ENCODE peak calls at places on chromosomes 1 and 21, in four cellular contexts. One of them, this sample, is unnamed.

GRCh38 chr1:223708001-223708359 is 4.4 kb upstream of the CAPN2 start:
- DNase-seq in tibial nerve: no peak
- DNase-seq in cardiac muscle cell: no peak
- DNase-seq in dorsolateral prefrontal cortex: no peak
- DNase-seq in this sample: no peak

GRCh38 chr1:17307946-17308345 is at the start of gene PADI4:
- DNase-seq in dorsolateral prefrontal cortex: no peak
- DNase-seq in cardiac muscle cell: no peak
- DNase-seq in tibial nerve: no peak
- DNase-seq in this sample: no peak

GRCh38 chr21:45826733-45827692 is 154.6 kb upstream of the COL6A1 start:
- DNase-seq in dorsolateral prefrontal cortex: no peak
- DNase-seq in tibial nerve: no peak
- DNase-seq in cardiac muscle cell: no peak
- DNase-seq in this sample: no peak

GRCh38 chr1:10431065-10431730 is 965 bp downstream of the CENPS start:
- DNase-seq in tibial nerve: no peak
- DNase-seq in cardiac muscle cell: peak; percentile 38
- DNase-seq in dorsolateral prefrontal cortex: no peak
- DNase-seq in this sample: no peak

GRCh38 chr21:29265690-29266479 is 32.8 kb upstream of the BACH1 start:
- DNase-seq in dorsolateral prefrontal cortex: no peak
- DNase-seq in cardiac muscle cell: no peak
- DNase-seq in tibial nerve: no peak
- DNase-seq in this sample: no peak

GRCh38 chr1:198295975-198296374 is 139.2 kb downstream of the NEK7 start:
- DNase-seq in tibial nerve: no peak
- DNase-seq in cardiac muscle cell: no peak
- DNase-seq in dorsolateral prefrontal cortex: no peak
- DNase-seq in this sample: no peak

GRCh38 chr1:89363196-89363595 is 663 bp upstream of the GBP6 start:
- DNase-seq in dorsolateral prefrontal cortex: no peak
- DNase-seq in tibial nerve: no peak
- DNase-seq in cardiac muscle cell: peak; percentile 35
- DNase-seq in this sample: no peak

GRCh38 chr1:235015291-235015990 is 113.2 kb downstream of the TOMM20 start:
- DNase-seq in dorsolateral prefrontal cortex: no peak
- DNase-seq in cardiac muscle cell: no peak
- DNase-seq in tibial nerve: no peak
- DNase-seq in this sample: no peak

GRCh38 chr1:31714442-31715096 is 10.8 kb upstream of the COL16A1 start:
- DNase-seq in tibial nerve: peak; percentile 45
- DNase-seq in cardiac muscle cell: peak; percentile 71
- DNase-seq in dorsolateral prefrontal cortex: no peak
- DNase-seq in this sample: no peak

GRCh38 chr1:19432943-19433609 is 52.3 kb downstream of the CAPZB start:
- DNase-seq in tibial nerve: no peak
- DNase-seq in dorsolateral prefrontal cortex: no peak
- DNase-seq in cardiac muscle cell: no peak
- DNase-seq in this sample: no peak

GRCh38 chr1:33098371-33098770 is 17.4 kb downstream of the AZIN2 start:
- DNase-seq in dorsolateral prefrontal cortex: no peak
- DNase-seq in tibial nerve: no peak
- DNase-seq in cardiac muscle cell: peak; percentile 58
- DNase-seq in this sample: no peak

GRCh38 chr1:198121058-198121829 is 35.6 kb upstream of the NEK7 start:
- DNase-seq in dorsolateral prefrontal cortex: no peak
- DNase-seq in tibial nerve: no peak
- DNase-seq in cardiac muscle cell: peak; percentile 49
- DNase-seq in this sample: no peak

GRCh38 chr1:166489670-166490436 is 323.1 kb upstream of the FAM78B start:
- DNase-seq in dorsolateral prefrontal cortex: no peak
- DNase-seq in cardiac muscle cell: no peak
- DNase-seq in tibial nerve: no peak
- DNase-seq in this sample: no peak

GRCh38 chr1:88683516-88683847 is 591 bp upstream of the PKN2 start:
- DNase-seq in tibial nerve: no peak
- DNase-seq in dorsolateral prefrontal cortex: peak; percentile 50
- DNase-seq in cardiac muscle cell: no peak
- DNase-seq in this sample: no peak

GRCh38 chr1:228735871-228736586 is 750 bp downstream of the RHOU start:
- DNase-seq in cardiac muscle cell: peak; percentile 65
- DNase-seq in tibial nerve: peak; percentile 21
- DNase-seq in dorsolateral prefrontal cortex: no peak
- DNase-seq in this sample: no peak

GRCh38 chr21:38267136-38267535 is 10.3 kb downstream of the KCNJ15 start:
- DNase-seq in cardiac muscle cell: no peak
- DNase-seq in dorsolateral prefrontal cortex: no peak
- DNase-seq in tibial nerve: no peak
- DNase-seq in this sample: no peak

GRCh38 chr21:23977971-23978370 is 1629.3 kb downstream of the MRPL39 start:
- DNase-seq in cardiac muscle cell: no peak
- DNase-seq in dorsolateral prefrontal cortex: no peak
- DNase-seq in tibial nerve: no peak
- DNase-seq in this sample: no peak

GRCh38 chr1:162823231-162823630 is 32.7 kb downstream of the HSD17B7 start:
- DNase-seq in tibial nerve: no peak
- DNase-seq in dorsolateral prefrontal cortex: no peak
- DNase-seq in cardiac muscle cell: no peak
- DNase-seq in this sample: no peak

DNA sequence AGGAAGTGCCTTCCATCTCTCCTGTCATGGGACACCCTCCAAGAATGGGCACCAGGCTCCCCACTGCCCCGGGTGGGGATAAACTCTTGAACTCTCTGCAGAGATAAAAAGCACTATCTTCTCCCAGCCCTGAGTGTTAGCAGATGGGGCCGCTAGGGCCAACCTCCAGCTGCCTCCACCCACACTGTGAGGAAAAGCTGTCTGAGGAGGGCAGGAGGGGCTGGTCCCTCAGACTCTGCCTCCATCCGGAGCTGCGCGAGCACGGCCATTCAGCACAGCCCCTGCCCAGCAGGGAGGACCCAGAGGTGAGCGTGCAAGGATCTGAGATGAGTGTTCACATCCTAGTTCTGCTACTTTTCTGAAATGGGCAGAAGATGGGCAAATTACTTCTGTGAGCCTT is 51.8 kb upstream of the TRABD2B start:
- DNase-seq in tibial nerve: no peak
- DNase-seq in dorsolateral prefrontal cortex: no peak
- DNase-seq in cardiac muscle cell: no peak
- DNase-seq in this sample: no peak
- H3K27ac ChIP-seq in tibial nerve: no peak overlapping the region
- H3K27ac ChIP-seq in dorsolateral prefrontal cortex: no peak overlapping the region
- H3K27ac ChIP-seq in cardiac muscle cell: no peak overlapping the region
- H3K27ac ChIP-seq in this sample: no peak overlapping the region

DNA sequence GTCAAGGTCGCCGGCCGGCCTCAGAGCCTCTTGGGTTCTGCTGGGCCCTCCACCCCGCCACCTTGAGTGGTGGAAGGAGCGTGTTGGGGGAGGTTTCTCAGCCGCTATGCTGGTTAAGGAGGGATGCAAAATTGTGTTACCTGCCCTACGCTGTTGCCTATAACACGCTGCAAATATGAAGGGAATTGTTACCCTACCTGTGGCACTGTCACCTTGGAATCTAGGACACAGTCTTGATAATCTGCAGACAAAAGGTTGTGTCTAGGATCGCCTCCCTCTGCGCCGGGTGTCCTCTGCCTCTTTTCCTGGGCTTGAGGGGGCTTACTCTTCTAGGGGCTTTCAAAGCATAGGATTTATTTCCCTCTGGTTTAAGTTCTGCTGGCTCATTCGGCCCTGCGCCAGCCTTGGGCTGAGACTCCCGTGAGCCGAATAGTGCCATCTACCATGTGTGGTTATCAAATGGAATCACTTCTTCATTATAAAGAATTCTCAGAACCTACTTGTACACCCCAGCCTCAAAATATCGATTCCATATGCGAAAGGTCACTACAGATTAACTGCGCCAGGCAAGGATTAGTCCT is 677 bp downstream of the SLC22A15 start:
- DNase-seq in cardiac muscle cell: peak; percentile 9
- DNase-seq in tibial nerve: no peak
- DNase-seq in dorsolateral prefrontal cortex: peak; percentile 64
- DNase-seq in this sample: no peak
- H3K27ac ChIP-seq in cardiac muscle cell: no peak overlapping the region
- H3K27ac ChIP-seq in tibial nerve: peak overlapping the region; percentile 86
- H3K27ac ChIP-seq in dorsolateral prefrontal cortex: peak overlapping the region; percentile 98
- H3K27ac ChIP-seq in this sample: peak overlapping the region; percentile 91

GRCh38 chr1:179971563-179972496 is 17.2 kb downstream of the CEP350 start:
- DNase-seq in cardiac muscle cell: peak; percentile 13
- DNase-seq in tibial nerve: no peak
- DNase-seq in dorsolateral prefrontal cortex: no peak
- DNase-seq in this sample: no peak
- H3K27ac ChIP-seq in cardiac muscle cell: no peak overlapping the region
- H3K27ac ChIP-seq in tibial nerve: peak overlapping the region; percentile 47
- H3K27ac ChIP-seq in dorsolateral prefrontal cortex: no peak overlapping the region
- H3K27ac ChIP-seq in this sample: no peak overlapping the region

GRCh38 chr1:151370211-151370911 is 2.1 kb downstream of the SELENBP1 start:
- DNase-seq in dorsolateral prefrontal cortex: no peak
- DNase-seq in tibial nerve: no peak
- DNase-seq in cardiac muscle cell: peak; percentile 69
- DNase-seq in this sample: no peak
- H3K27ac ChIP-seq in dorsolateral prefrontal cortex: peak overlapping the region; percentile 84
- H3K27ac ChIP-seq in tibial nerve: peak overlapping the region; percentile 80
- H3K27ac ChIP-seq in cardiac muscle cell: peak overlapping the region; percentile 43
- H3K27ac ChIP-seq in this sample: peak overlapping the region; percentile 26

DNA sequence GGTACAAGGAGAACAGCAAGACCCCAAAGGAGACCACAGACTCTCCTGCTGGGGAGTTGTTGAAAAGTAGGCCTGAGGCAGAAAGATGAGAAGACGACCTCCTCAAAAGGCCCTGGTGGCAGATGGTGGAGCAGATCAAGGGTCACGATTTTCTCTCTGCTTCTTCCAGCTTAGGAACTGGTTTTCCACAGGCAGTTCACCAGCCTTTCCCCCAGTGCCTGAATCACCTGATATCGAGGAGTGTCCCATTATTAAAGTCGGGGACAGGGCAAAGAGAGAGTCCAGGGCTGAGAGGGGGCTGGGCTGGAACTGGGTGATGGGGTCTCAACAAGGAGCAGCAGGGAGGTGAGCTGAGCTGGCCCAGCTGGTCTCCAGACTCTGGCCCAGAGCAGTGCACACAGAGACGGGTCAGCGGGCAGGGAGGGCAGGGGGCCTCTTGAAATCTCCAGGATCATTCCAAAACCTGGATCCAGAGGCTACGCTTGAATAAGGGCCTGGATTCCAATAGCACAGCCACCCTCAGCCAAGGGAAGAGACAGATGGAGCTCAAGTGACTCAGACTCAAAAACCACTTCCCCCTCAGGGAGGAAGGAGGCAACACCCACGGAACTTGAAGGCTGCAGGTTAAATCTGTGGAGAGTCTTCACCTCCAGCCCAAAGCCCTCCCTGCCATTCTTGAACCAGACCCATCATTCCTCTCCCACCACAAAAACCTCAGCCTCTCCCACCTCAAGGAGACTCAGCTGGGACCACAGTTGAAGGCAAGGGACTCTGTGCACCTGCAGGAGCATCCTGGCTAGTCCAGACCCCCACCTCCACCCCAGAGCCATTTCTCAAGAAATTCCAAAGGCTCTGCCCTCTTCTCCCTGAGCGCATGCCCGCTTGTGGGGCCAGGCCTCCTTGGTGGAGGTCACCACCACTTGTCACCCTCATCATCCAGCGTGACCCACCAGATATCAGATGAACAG is at the start of gene S100A5:
- DNase-seq in tibial nerve: no peak
- DNase-seq in dorsolateral prefrontal cortex: no peak
- DNase-seq in cardiac muscle cell: peak; percentile 35
- DNase-seq in this sample: no peak
- H3K27ac ChIP-seq in tibial nerve: peak within 1 kb of the TSS; percentile 88
- H3K27ac ChIP-seq in dorsolateral prefrontal cortex: peak within 1 kb of the TSS; percentile 74
- H3K27ac ChIP-seq in cardiac muscle cell: no peak within 1 kb of the TSS
- H3K27ac ChIP-seq in this sample: no peak within 1 kb of the TSS

GRCh38 chr1:6991271-6991670 is 206.0 kb downstream of the CAMTA1 start:
- DNase-seq in dorsolateral prefrontal cortex: no peak
- DNase-seq in cardiac muscle cell: peak; percentile 71
- DNase-seq in tibial nerve: no peak
- DNase-seq in this sample: no peak

GRCh38 chr1:6986281-6986680 is 201.0 kb downstream of the CAMTA1 start:
- DNase-seq in tibial nerve: no peak
- DNase-seq in dorsolateral prefrontal cortex: no peak
- DNase-seq in cardiac muscle cell: no peak
- DNase-seq in this sample: no peak

GRCh38 chr1:6989506-6990159 is 204.4 kb downstream of the CAMTA1 start:
- DNase-seq in cardiac muscle cell: no peak
- DNase-seq in dorsolateral prefrontal cortex: no peak
- DNase-seq in tibial nerve: no peak
- DNase-seq in this sample: no peak

GRCh38 chr1:6987940-6988339 is 202.7 kb downstream of the CAMTA1 start:
- DNase-seq in cardiac muscle cell: no peak
- DNase-seq in dorsolateral prefrontal cortex: no peak
- DNase-seq in tibial nerve: no peak
- DNase-seq in this sample: no peak

GRCh38 chr1:6988796-6989195 is 203.5 kb downstream of the CAMTA1 start:
- DNase-seq in tibial nerve: no peak
- DNase-seq in dorsolateral prefrontal cortex: no peak
- DNase-seq in cardiac muscle cell: no peak
- DNase-seq in this sample: no peak
- H3K27ac ChIP-seq in tibial nerve: no peak overlapping the region
- H3K27ac ChIP-seq in dorsolateral prefrontal cortex: no peak overlapping the region
- H3K27ac ChIP-seq in cardiac muscle cell: no peak overlapping the region
- H3K27ac ChIP-seq in this sample: no peak overlapping the region

GRCh38 chr1:181504294-181505115 is 21.2 kb downstream of the CACNA1E start:
- DNase-seq in tibial nerve: no peak
- DNase-seq in dorsolateral prefrontal cortex: no peak
- DNase-seq in cardiac muscle cell: peak; percentile 28
- DNase-seq in this sample: no peak

GRCh38 chr1:181501612-181502011 is 18.3 kb downstream of the CACNA1E start:
- DNase-seq in cardiac muscle cell: no peak
- DNase-seq in tibial nerve: no peak
- DNase-seq in dorsolateral prefrontal cortex: no peak
- DNase-seq in this sample: no peak

GRCh38 chr1:181499825-181500224 is 16.5 kb downstream of the CACNA1E start:
- DNase-seq in tibial nerve: no peak
- DNase-seq in cardiac muscle cell: no peak
- DNase-seq in dorsolateral prefrontal cortex: no peak
- DNase-seq in this sample: no peak

GRCh38 chr1:181506563-181507353 is 23.4 kb downstream of the CACNA1E start:
- DNase-seq in dorsolateral prefrontal cortex: no peak
- DNase-seq in tibial nerve: no peak
- DNase-seq in cardiac muscle cell: no peak
- DNase-seq in this sample: no peak

DNA sequence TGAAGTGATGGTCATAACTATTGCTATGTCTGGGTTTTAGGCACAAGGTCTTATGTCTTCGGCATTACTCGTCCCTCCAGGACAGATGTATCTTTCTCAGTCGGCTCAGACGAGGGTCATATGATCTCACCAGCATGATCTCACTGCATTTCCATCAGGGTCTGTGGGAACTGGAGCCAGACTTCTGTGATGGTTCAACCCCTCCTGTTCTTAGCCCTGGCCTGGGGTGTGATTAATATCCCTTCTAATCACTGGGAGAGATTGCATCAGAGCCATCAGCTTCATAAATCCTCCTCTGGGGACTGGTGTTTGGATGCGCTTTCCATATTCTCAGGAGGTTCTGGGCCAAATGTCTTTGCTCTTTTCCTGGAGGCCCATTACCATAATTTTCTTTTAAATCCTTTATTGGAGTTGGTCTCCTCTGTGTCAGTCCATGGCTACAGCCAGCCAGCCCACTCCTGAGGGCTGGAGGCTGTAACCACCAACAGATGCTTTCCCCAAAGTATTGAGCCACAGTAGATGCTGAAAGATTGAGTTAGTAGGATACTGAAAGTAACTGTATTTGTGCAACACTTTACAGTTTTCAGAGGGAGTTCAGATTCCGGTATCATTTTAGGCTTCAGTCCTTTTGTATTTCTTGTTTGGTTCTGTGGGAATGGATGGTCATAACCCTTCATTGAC is 20.0 kb downstream of the CACNA1E start:
- DNase-seq in tibial nerve: no peak
- DNase-seq in cardiac muscle cell: no peak
- DNase-seq in dorsolateral prefrontal cortex: no peak
- DNase-seq in this sample: no peak
- H3K27ac ChIP-seq in tibial nerve: no peak overlapping the region
- H3K27ac ChIP-seq in cardiac muscle cell: no peak overlapping the region
- H3K27ac ChIP-seq in dorsolateral prefrontal cortex: no peak overlapping the region
- H3K27ac ChIP-seq in this sample: no peak overlapping the region